ENCODE peak calls at places on chromosomes 13 and 19, in nine cellular contexts. H is AG09319; B is T-helper 2 cell; W is tibial artery; O is WTC11; N is stimulated activated effector memory CD8-positive, alpha-beta T cell treated with anti-CD3 and anti-CD28 coated beads, Interleukin-12 subunit alpha, Interleukin-12 subunit beta, amount 100 ng/mL, for 72 hours; I is amygdala; A is heart left ventricle; T is DMS 273 treated with DMSO at 0.1 percent for 48 hours. Q is an unnamed sample.

GRCh38 chr19:5281588-5281987 is 59.0 kb downstream of the PTPRS start:
- DNase-seq in H (peak), B (no peak), W (peak), O (no peak), N (no peak), I (no peak), A (peak), T (no peak), Q (no peak)

GRCh38 chr13:111325146-111325890 is 4.9 kb downstream of the TEX29 start:
- DNase-seq in H (no peak), B (no peak), W (no peak), O (no peak), N (no peak), I (no peak), A (no peak), T (no peak), Q (no peak)

GRCh38 chr13:33312150-33312908 is 26.8 kb upstream of the STARD13 start:
- DNase-seq in H (no peak), B (no peak), W (no peak), O (no peak), N (no peak), I (no peak), A (no peak), T (no peak), Q (no peak)

GRCh38 chr13:91491980-91492379 is 93.6 kb downstream of the GPC5 start:
- DNase-seq in H (no peak), B (no peak), W (no peak), O (no peak), N (no peak), I (no peak), A (no peak), T (no peak), Q (no peak)

GRCh38 chr13:94269557-94269956 is 209.9 kb downstream of the DCT start:
- DNase-seq in H (no peak), B (no peak), W (no peak), O (no peak), N (no peak), I (no peak), A (no peak), T (no peak), Q (no peak)

GRCh38 chr13:109151696-109152095 is 522.3 kb downstream of the MYO16 start:
- DNase-seq in H (no peak), B (no peak), W (no peak), O (no peak), N (no peak), I (no peak), A (no peak), T (no peak), Q (no peak)

GRCh38 chr13:93861818-93862217 is 617.7 kb downstream of the DCT start:
- DNase-seq in H (no peak), B (no peak), W (no peak), O (no peak), N (no peak), I (no peak), A (no peak), T (no peak), Q (no peak)

GRCh38 chr19:47111081-47111589 is 2.4 kb downstream of the ZC3H4 start:
- DNase-seq in H (no peak), B (peak), W (no peak), O (no peak), N (peak), I (no peak), A (peak), T (no peak), Q (no peak)

GRCh38 chr13:42478531-42479156 is 95.3 kb upstream of the TNFSF11 start:
- DNase-seq in H (no peak), B (no peak), W (no peak), O (no peak), N (no peak), I (no peak), A (no peak), T (no peak), Q (no peak)

GRCh38 chr19:45321848-45322247 is 827 bp downstream of the CKM start:
- DNase-seq in H (no peak), B (no peak), W (no peak), O (no peak), N (no peak), I (no peak), A (peak), T (no peak), Q (no peak)

GRCh38 chr19:3401004-3401768 is 34.8 kb downstream of the NFIC start:
- DNase-seq in H (no peak), B (no peak), W (no peak), O (no peak), N (no peak), I (no peak), A (no peak), T (no peak), Q (no peak)

GRCh38 chr19:21396893-21397572 is at the start of gene ZNF493:
- DNase-seq in H (peak), B (peak), W (peak), O (peak), N (peak), I (peak), A (peak), T (peak), Q (no peak)

GRCh38 chr13:31797154-31797775 is 57.9 kb downstream of the RXFP2 start:
- DNase-seq in H (no peak), B (no peak), W (no peak), O (no peak), N (no peak), I (no peak), A (no peak), T (no peak), Q (no peak)

GRCh38 chr19:3810708-3811355 is 24.7 kb upstream of the MATK start:
- DNase-seq in H (no peak), B (no peak), W (no peak), O (no peak), N (no peak), I (no peak), A (no peak), T (no peak), Q (no peak)

GRCh38 chr13:49807681-49808080 is 15.2 kb upstream of the KPNA3 start:
- DNase-seq in H (no peak), B (no peak), W (no peak), O (no peak), N (no peak), I (no peak), A (no peak), T (no peak), Q (no peak)

GRCh38 chr13:43698743-43699142 is 88.0 kb downstream of the ENOX1 start:
- DNase-seq in H (no peak), B (no peak), W (no peak), O (no peak), N (no peak), I (no peak), A (no peak), T (no peak), Q (no peak)

GRCh38 chr19:55493650-55494171 is 5.5 kb downstream of the SSC5D start:
- DNase-seq in H (no peak), B (no peak), W (no peak), O (no peak), N (no peak), I (no peak), A (no peak), T (no peak), Q (no peak)

GRCh38 chr13:97629601-97630272 is 195.8 kb downstream of the RAP2A start:
- DNase-seq in H (no peak), B (no peak), W (no peak), O (no peak), N (no peak), I (no peak), A (no peak), T (no peak), Q (no peak)

GRCh38 chr19:10927691-10928562 is 512 bp downstream of the YIPF2 start:
- DNase-seq in H (no peak), B (no peak), W (no peak), O (no peak), N (no peak), I (no peak), A (no peak), T (no peak), Q (no peak)

GRCh38 chr13:48831248-48831647 is 144.5 kb upstream of the FNDC3A start:
- DNase-seq in H (no peak), B (no peak), W (no peak), O (no peak), N (no peak), I (no peak), A (no peak), T (no peak), Q (no peak)

GRCh38 chr13:44417876-44418275 is 44.3 kb downstream of the SERP2 start:
- DNase-seq in H (no peak), B (no peak), W (no peak), O (no peak), N (no peak), I (no peak), A (no peak), T (no peak), Q (no peak)

GRCh38 chr13:33931397-33931987 is 113.5 kb downstream of the RFC3 start:
- DNase-seq in H (no peak), B (no peak), W (no peak), O (peak), N (no peak), I (no peak), A (peak), T (no peak), Q (no peak)

GRCh38 chr19:1017115-1017905 is 3.6 kb downstream of the TMEM259 start:
- DNase-seq in H (no peak), B (no peak), W (no peak), O (no peak), N (no peak), I (no peak), A (no peak), T (no peak), Q (no peak)

GRCh38 chr13:75319244-75319643 is 162.7 kb downstream of the TBC1D4 start:
- DNase-seq in H (no peak), B (no peak), W (no peak), O (no peak), N (no peak), I (no peak), A (no peak), T (no peak), Q (no peak)

GRCh38 chr19:38862321-38863059 is 12.7 kb upstream of the HNRNPL start:
- DNase-seq in H (no peak), B (no peak), W (no peak), O (no peak), N (no peak), I (no peak), A (peak), T (peak), Q (no peak)

GRCh38 chr19:31132753-31133110 is 216.5 kb downstream of the TSHZ3 start:
- DNase-seq in H (no peak), B (no peak), W (no peak), O (no peak), N (no peak), I (no peak), A (no peak), T (no peak), Q (no peak)

GRCh38 chr13:106534844-106535551 is 464 bp downstream of the EFNB2 start:
- DNase-seq in H (no peak), B (peak), W (no peak), O (peak), N (peak), I (no peak), A (no peak), T (no peak), Q (no peak)

GRCh38 chr13:49419292-49419691 is 24.6 kb downstream of the CAB39L start:
- DNase-seq in H (no peak), B (no peak), W (no peak), O (no peak), N (no peak), I (no peak), A (no peak), T (no peak), Q (no peak)

GRCh38 chr19:10815969-10816635 is 19.9 kb downstream of the TMED1 start:
- DNase-seq in H (no peak), B (no peak), W (no peak), O (no peak), N (no peak), I (no peak), A (no peak), T (no peak), Q (no peak)

GRCh38 chr13:97367427-97367826 is 66.5 kb upstream of the RAP2A start:
- DNase-seq in H (peak), B (no peak), W (no peak), O (no peak), N (no peak), I (no peak), A (no peak), T (no peak), Q (no peak)

GRCh38 chr13:114077121-114077937 is 55.1 kb downstream of the RASA3 start:
- DNase-seq in H (no peak), B (no peak), W (peak), O (no peak), N (no peak), I (no peak), A (no peak), T (no peak), Q (no peak)

GRCh38 chr19:40312533-40312932 is 27.4 kb upstream of the AKT2 start:
- DNase-seq in H (no peak), B (no peak), W (no peak), O (no peak), N (no peak), I (no peak), A (no peak), T (no peak), Q (no peak)

GRCh38 chr13:111269508-111269907 is 50.9 kb upstream of the TEX29 start:
- DNase-seq in H (no peak), B (no peak), W (no peak), O (no peak), N (no peak), I (no peak), A (no peak), T (no peak), Q (no peak)

GRCh38 chr13:111296417-111296816 is 24.0 kb upstream of the TEX29 start:
- DNase-seq in H (no peak), B (no peak), W (no peak), O (no peak), N (no peak), I (no peak), A (no peak), T (no peak), Q (no peak)

GRCh38 chr19:8430650-8431049 is 14.1 kb upstream of the HNRNPM start:
- DNase-seq in H (no peak), B (no peak), W (no peak), O (no peak), N (no peak), I (no peak), A (no peak), T (no peak), Q (no peak)

GRCh38 chr13:49437705-49438104 is 6.2 kb downstream of the CAB39L start:
- DNase-seq in H (no peak), B (no peak), W (no peak), O (no peak), N (no peak), I (no peak), A (no peak), T (no peak), Q (no peak)

GRCh38 chr13:59157181-59157580 is 1006.5 kb downstream of the DIAPH3 start:
- DNase-seq in H (no peak), B (no peak), W (no peak), O (no peak), N (no peak), I (no peak), A (no peak), T (no peak), Q (no peak)

GRCh38 chr13:99626461-99627082 is 125.3 kb downstream of the TM9SF2 start:
- DNase-seq in H (no peak), B (no peak), W (no peak), O (no peak), N (no peak), I (no peak), A (no peak), T (no peak), Q (no peak)

GRCh38 chr19:18809149-18809978 is 18.3 kb upstream of the COMP start:
- DNase-seq in H (peak), B (no peak), W (peak), O (no peak), N (no peak), I (no peak), A (no peak), T (no peak), Q (no peak)

Q was measured in NK-92 treated with Interleukin-12 subunit alpha and Interleukin-12 subunit beta, amount 100 ng/mL, for 24 hours.